ENCODE peak calls at places on chromosomes 12 and 14, in nine cellular contexts. One of them, this sample, is unnamed.

GRCh38 chr14:51008416-51008815 is 64.1 kb upstream of the PYGL start:
- DNase-seq in HepG2: no peak
- DNase-seq in hepatocyte: no peak
- DNase-seq in H1: no peak
- DNase-seq in fibroblast of lung: no peak
- DNase-seq in endothelial cell of umbilical vein: no peak
- DNase-seq in GM23248: no peak
- DNase-seq in GM12878: no peak
- DNase-seq in DND-41: no peak
- DNase-seq in this sample: no peak

GRCh38 chr12:52033506-52034258 is 17.6 kb upstream of the NR4A1 start:
- DNase-seq in GM23248: no peak
- DNase-seq in H1: no peak
- DNase-seq in GM12878: no peak
- DNase-seq in HepG2: no peak
- DNase-seq in DND-41: no peak
- DNase-seq in endothelial cell of umbilical vein: no peak
- DNase-seq in hepatocyte: no peak
- DNase-seq in fibroblast of lung: no peak
- DNase-seq in this sample: no peak

GRCh38 chr12:70910666-70911065 is 9.9 kb downstream of the PTPRR start:
- DNase-seq in DND-41: no peak
- DNase-seq in H1: no peak
- DNase-seq in GM12878: no peak
- DNase-seq in GM23248: no peak
- DNase-seq in hepatocyte: no peak
- DNase-seq in HepG2: no peak
- DNase-seq in endothelial cell of umbilical vein: no peak
- DNase-seq in fibroblast of lung: no peak
- DNase-seq in this sample: no peak

GRCh38 chr12:131076277-131076676 is 122.6 kb downstream of the ADGRD1 start:
- DNase-seq in GM23248: no peak
- DNase-seq in H1: no peak
- DNase-seq in fibroblast of lung: no peak
- DNase-seq in GM12878: no peak
- DNase-seq in DND-41: no peak
- DNase-seq in HepG2: no peak
- DNase-seq in endothelial cell of umbilical vein: no peak
- DNase-seq in hepatocyte: no peak
- DNase-seq in this sample: no peak

GRCh38 chr14:63922696-63923421 is 70.1 kb downstream of the SYNE2 start:
- DNase-seq in endothelial cell of umbilical vein: no peak
- DNase-seq in GM12878: no peak
- DNase-seq in HepG2: peak
- DNase-seq in hepatocyte: peak
- DNase-seq in DND-41: no peak
- DNase-seq in fibroblast of lung: no peak
- DNase-seq in H1: no peak
- DNase-seq in GM23248: peak
- DNase-seq in this sample: peak

GRCh38 chr14:72513994-72514659 is 379.8 kb downstream of the DPF3 start:
- DNase-seq in H1: no peak
- DNase-seq in GM23248: peak
- DNase-seq in hepatocyte: peak
- DNase-seq in HepG2: peak
- DNase-seq in DND-41: no peak
- DNase-seq in GM12878: no peak
- DNase-seq in fibroblast of lung: peak
- DNase-seq in endothelial cell of umbilical vein: peak
- DNase-seq in this sample: peak

GRCh38 chr12:12016284-12017100 is 54.2 kb upstream of the BCL2L14 start:
- DNase-seq in GM12878: no peak
- DNase-seq in HepG2: no peak
- DNase-seq in H1: no peak
- DNase-seq in DND-41: no peak
- DNase-seq in hepatocyte: no peak
- DNase-seq in fibroblast of lung: no peak
- DNase-seq in GM23248: peak
- DNase-seq in endothelial cell of umbilical vein: no peak
- DNase-seq in this sample: peak

GRCh38 chr14:31219169-31219568 is 11.6 kb upstream of the HECTD1 start:
- DNase-seq in HepG2: no peak
- DNase-seq in H1: no peak
- DNase-seq in DND-41: no peak
- DNase-seq in GM12878: no peak
- DNase-seq in endothelial cell of umbilical vein: no peak
- DNase-seq in hepatocyte: no peak
- DNase-seq in fibroblast of lung: peak
- DNase-seq in GM23248: peak
- DNase-seq in this sample: no peak

GRCh38 chr12:62205348-62205747 is 54.9 kb upstream of the USP15 start:
- DNase-seq in HepG2: peak
- DNase-seq in GM12878: no peak
- DNase-seq in H1: no peak
- DNase-seq in hepatocyte: peak
- DNase-seq in endothelial cell of umbilical vein: no peak
- DNase-seq in GM23248: no peak
- DNase-seq in fibroblast of lung: no peak
- DNase-seq in DND-41: no peak
- DNase-seq in this sample: no peak

GRCh38 chr14:23578560-23579310 is at the start of gene JPH4:
- DNase-seq in HepG2: no peak
- DNase-seq in endothelial cell of umbilical vein: no peak
- DNase-seq in hepatocyte: peak
- DNase-seq in GM23248: no peak
- DNase-seq in fibroblast of lung: no peak
- DNase-seq in DND-41: no peak
- DNase-seq in GM12878: no peak
- DNase-seq in H1: no peak
- DNase-seq in this sample: no peak

GRCh38 chr12:114683709-114684097 is 272 bp downstream of the TBX3 start:
- DNase-seq in fibroblast of lung: no peak
- DNase-seq in DND-41: no peak
- DNase-seq in H1: no peak
- DNase-seq in endothelial cell of umbilical vein: peak
- DNase-seq in GM12878: no peak
- DNase-seq in hepatocyte: no peak
- DNase-seq in HepG2: no peak
- DNase-seq in GM23248: no peak
- DNase-seq in this sample: no peak

GRCh38 chr12:114685869-114686268 is 1.9 kb upstream of the TBX3 start:
- DNase-seq in hepatocyte: no peak
- DNase-seq in H1: no peak
- DNase-seq in endothelial cell of umbilical vein: no peak
- DNase-seq in GM12878: no peak
- DNase-seq in DND-41: no peak
- DNase-seq in fibroblast of lung: peak
- DNase-seq in HepG2: no peak
- DNase-seq in GM23248: no peak
- DNase-seq in this sample: no peak

GRCh38 chr12:114685320-114685781 is 1.4 kb upstream of the TBX3 start:
- DNase-seq in DND-41: no peak
- DNase-seq in hepatocyte: no peak
- DNase-seq in fibroblast of lung: no peak
- DNase-seq in GM23248: no peak
- DNase-seq in H1: no peak
- DNase-seq in HepG2: no peak
- DNase-seq in GM12878: no peak
- DNase-seq in endothelial cell of umbilical vein: no peak
- DNase-seq in this sample: no peak

GRCh38 chr12:114684098-114684869 is at the start of gene TBX3:
- DNase-seq in GM12878: no peak
- DNase-seq in GM23248: peak
- DNase-seq in endothelial cell of umbilical vein: peak
- DNase-seq in DND-41: no peak
- DNase-seq in HepG2: peak
- DNase-seq in fibroblast of lung: peak
- DNase-seq in H1: peak
- DNase-seq in hepatocyte: peak
- DNase-seq in this sample: peak

DNA sequence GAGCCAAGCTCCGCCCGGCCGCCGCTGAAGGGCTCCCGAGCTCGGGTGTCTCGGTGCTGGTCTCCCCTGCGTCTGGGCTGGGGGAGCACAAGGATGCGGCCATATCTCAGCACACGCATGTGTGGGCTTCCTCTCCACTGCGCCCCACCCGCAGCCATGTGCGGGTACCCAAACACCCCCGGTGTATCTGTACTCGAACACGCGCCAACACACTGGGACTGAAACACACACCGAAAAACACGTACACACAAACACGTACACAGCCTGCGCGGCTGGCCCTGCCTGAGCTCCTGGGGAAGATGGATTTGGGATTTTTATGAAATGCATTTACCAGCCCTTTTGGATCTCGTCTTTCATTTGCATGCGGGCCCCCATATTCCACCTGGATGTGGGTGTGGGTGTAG is 897 bp upstream of the TBX3 start:
- DNase-seq in HepG2: no peak
- DNase-seq in H1: no peak
- DNase-seq in GM12878: no peak
- DNase-seq in hepatocyte: no peak
- DNase-seq in endothelial cell of umbilical vein: no peak
- DNase-seq in GM23248: no peak
- DNase-seq in DND-41: no peak
- DNase-seq in fibroblast of lung: no peak
- DNase-seq in this sample: no peak
- TF ChIP-seq EZH2 in HepG2: no peak
- TF ChIP-seq EZH2 in H1: no peak
- TF ChIP-seq EZH2 in GM12878: no peak
- TF ChIP-seq EZH2 in hepatocyte: no peak
- TF ChIP-seq EZH2 in endothelial cell of umbilical vein: peak
- TF ChIP-seq EZH2 in GM23248: no peak
- TF ChIP-seq EZH2 in DND-41: no peak
- TF ChIP-seq EZH2 in fibroblast of lung: no peak
- TF ChIP-seq EZH2 in this sample: no peak

GRCh38 chr12:114682920-114683708 is 861 bp downstream of the TBX3 start:
- DNase-seq in HepG2: no peak
- DNase-seq in fibroblast of lung: no peak
- DNase-seq in endothelial cell of umbilical vein: peak
- DNase-seq in GM12878: no peak
- DNase-seq in hepatocyte: no peak
- DNase-seq in H1: no peak
- DNase-seq in DND-41: no peak
- DNase-seq in GM23248: peak
- DNase-seq in this sample: peak
- TF ChIP-seq EZH2 in HepG2: no peak
- TF ChIP-seq EZH2 in fibroblast of lung: no peak
- TF ChIP-seq EZH2 in endothelial cell of umbilical vein: no peak
- TF ChIP-seq EZH2 in GM12878: no peak
- TF ChIP-seq EZH2 in hepatocyte: no peak
- TF ChIP-seq EZH2 in H1: peak
- TF ChIP-seq EZH2 in DND-41: no peak
- TF ChIP-seq EZH2 in GM23248: no peak
- TF ChIP-seq EZH2 in this sample: no peak

GRCh38 chr12:117032593-117033381 is 66.4 kb downstream of the TESC start:
- DNase-seq in endothelial cell of umbilical vein: peak
- DNase-seq in DND-41: no peak
- DNase-seq in hepatocyte: no peak
- DNase-seq in GM12878: no peak
- DNase-seq in fibroblast of lung: no peak
- DNase-seq in GM23248: peak
- DNase-seq in H1: no peak
- DNase-seq in HepG2: no peak
- DNase-seq in this sample: no peak
- TF ChIP-seq EZH2 in endothelial cell of umbilical vein: peak
- TF ChIP-seq EZH2 in DND-41: no peak
- TF ChIP-seq EZH2 in hepatocyte: no peak
- TF ChIP-seq EZH2 in GM12878: no peak
- TF ChIP-seq EZH2 in fibroblast of lung: peak
- TF ChIP-seq EZH2 in GM23248: no peak
- TF ChIP-seq EZH2 in H1: no peak
- TF ChIP-seq EZH2 in HepG2: no peak
- TF ChIP-seq EZH2 in this sample: no peak

GRCh38 chr12:98893601-98894411 is 248.7 kb downstream of the APAF1 start:
- DNase-seq in fibroblast of lung: peak
- DNase-seq in GM12878: no peak
- DNase-seq in DND-41: no peak
- DNase-seq in endothelial cell of umbilical vein: no peak
- DNase-seq in hepatocyte: no peak
- DNase-seq in HepG2: no peak
- DNase-seq in H1: no peak
- DNase-seq in GM23248: no peak
- DNase-seq in this sample: no peak

GRCh38 chr12:98893126-98893525 is 248.0 kb downstream of the APAF1 start:
- DNase-seq in GM12878: no peak
- DNase-seq in GM23248: no peak
- DNase-seq in DND-41: no peak
- DNase-seq in HepG2: no peak
- DNase-seq in endothelial cell of umbilical vein: no peak
- DNase-seq in hepatocyte: no peak
- DNase-seq in H1: no peak
- DNase-seq in fibroblast of lung: no peak
- DNase-seq in this sample: no peak

GRCh38 chr12:98896938-98897337 is 251.8 kb downstream of the APAF1 start:
- DNase-seq in GM23248: peak
- DNase-seq in H1: no peak
- DNase-seq in fibroblast of lung: peak
- DNase-seq in endothelial cell of umbilical vein: no peak
- DNase-seq in HepG2: no peak
- DNase-seq in DND-41: peak
- DNase-seq in hepatocyte: peak
- DNase-seq in GM12878: no peak
- DNase-seq in this sample: no peak

GRCh38 chr12:98895086-98895651 is 250.1 kb downstream of the APAF1 start:
- DNase-seq in DND-41: no peak
- DNase-seq in GM12878: no peak
- DNase-seq in endothelial cell of umbilical vein: no peak
- DNase-seq in HepG2: no peak
- DNase-seq in hepatocyte: peak
- DNase-seq in H1: peak
- DNase-seq in GM23248: no peak
- DNase-seq in fibroblast of lung: no peak
- DNase-seq in this sample: no peak

DNA sequence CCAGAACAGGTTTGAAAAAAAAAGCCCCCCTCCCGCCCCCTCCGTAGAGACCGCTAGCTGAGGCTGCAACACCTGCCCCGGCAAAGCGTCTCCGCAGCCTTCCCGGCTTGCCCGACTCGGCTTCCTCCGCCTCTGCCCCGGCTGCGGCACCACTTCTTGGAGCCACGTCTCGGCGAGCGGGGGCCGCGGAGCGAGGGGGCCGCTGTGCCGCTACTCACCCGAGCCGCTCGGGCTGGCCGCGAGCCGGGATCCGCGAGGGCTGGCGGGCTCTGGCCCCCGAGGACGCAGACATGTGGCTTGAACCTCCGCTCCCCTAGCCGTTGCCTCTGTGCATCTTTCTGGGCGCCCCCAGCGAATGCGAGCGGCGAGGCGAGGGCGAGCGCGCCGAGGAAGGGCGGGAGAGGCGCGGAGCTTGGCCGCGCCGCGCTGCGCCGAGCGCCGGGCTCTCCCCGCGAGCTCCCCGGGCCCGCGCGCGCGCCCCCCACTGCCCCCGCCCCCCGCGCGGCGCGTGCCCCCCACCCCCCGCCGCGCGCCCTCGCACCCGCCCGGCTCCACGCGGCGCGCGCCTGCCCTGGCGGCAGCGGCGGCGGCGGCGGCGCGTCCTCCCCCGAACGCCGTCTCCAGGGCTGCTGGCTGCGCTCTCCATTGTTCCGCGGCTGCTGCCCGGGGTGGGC is 249.5 kb downstream of the APAF1 start:
- DNase-seq in DND-41: no peak
- DNase-seq in HepG2: no peak
- DNase-seq in H1: no peak
- DNase-seq in fibroblast of lung: no peak
- DNase-seq in GM23248: peak
- DNase-seq in endothelial cell of umbilical vein: no peak
- DNase-seq in hepatocyte: no peak
- DNase-seq in GM12878: no peak
- DNase-seq in this sample: no peak
- TF ChIP-seq EZH2 in DND-41: no peak
- TF ChIP-seq EZH2 in HepG2: no peak
- TF ChIP-seq EZH2 in H1: peak
- TF ChIP-seq EZH2 in fibroblast of lung: no peak
- TF ChIP-seq EZH2 in GM23248: no peak
- TF ChIP-seq EZH2 in endothelial cell of umbilical vein: no peak
- TF ChIP-seq EZH2 in hepatocyte: no peak
- TF ChIP-seq EZH2 in GM12878: no peak
- TF ChIP-seq EZH2 in this sample: no peak